ENCODE peak calls at places on chromosomes 6 and 20, in seven cellular contexts. J is HCT116, L is mesenchymal stem cell, X is AG04450, E is sigmoid colon, G is uterus, P is mammary epithelial cell. M is an unnamed sample.

GRCh38 chr6:13283340-13283739 is 45.0 kb downstream of the TBC1D7 start:
- DNase-seq in G (no peak), L (no peak), E (no peak), P (no peak), X (no peak), J (no peak), M (no peak)

GRCh38 chr20:44198872-44199271 is 11.7 kb downstream of the OSER1 start:
- DNase-seq in X (no peak), L (no peak), E (no peak), J (no peak), P (no peak), G (no peak), M (no peak)

GRCh38 chr20:62941792-62942191 is 3.8 kb downstream of the GID8 start:
- DNase-seq in L (no peak), G (no peak), X (no peak), E (no peak), P (no peak), J (no peak), M (no peak)

GRCh38 chr20:49276895-49277785 is 717 bp downstream of the ZNFX1 start:
- DNase-seq in J (no peak), X (no peak), E (peak; percentile 77), P (no peak), L (peak; percentile 45), G (no peak), M (no peak)

GRCh38 chr6:161536141-161536735 is 262.4 kb upstream of the AGPAT4 start:
- DNase-seq in X (no peak), E (no peak), L (no peak), P (no peak), J (no peak), G (no peak), M (no peak)

GRCh38 chr6:152189736-152190135 is 382.3 kb downstream of the ESR1 start:
- DNase-seq in L (no peak), X (no peak), J (no peak), P (peak; percentile 34), E (no peak), G (no peak), M (no peak)

GRCh38 chr6:154460306-154461071 is 50.0 kb downstream of the CNKSR3 start:
- DNase-seq in E (no peak), G (no peak), L (peak; percentile 84), X (no peak), J (no peak), P (peak; percentile 52), M (no peak)

GRCh38 chr6:80528115-80528514 is 421.6 kb downstream of the BCKDHB start:
- DNase-seq in G (no peak), J (no peak), E (no peak), L (peak; percentile 79), P (no peak), X (no peak), M (peak; percentile 19)

GRCh38 chr20:6533828-6534388 is 233.6 kb upstream of the BMP2 start:
- DNase-seq in L (peak; percentile 81), J (no peak), E (no peak), X (peak; percentile 80), G (no peak), P (peak; percentile 64), M (no peak)

GRCh38 chr20:38585404-38586180 is 4.6 kb downstream of the ADIG start:
- DNase-seq in J (no peak), E (no peak), X (no peak), P (no peak), L (no peak), G (no peak), M (no peak)

GRCh38 chr6:36083446-36083845 is 46.9 kb upstream of the MAPK13 start:
- DNase-seq in L (no peak), P (no peak), J (no peak), X (no peak), G (no peak), E (no peak), M (no peak)

GRCh38 chr20:58852559-58853271 is at the start of gene GNAS:
- DNase-seq in P (peak; percentile 24), X (peak; percentile 11), G (peak; percentile 42), J (no peak), L (peak; percentile 72), E (no peak), M (peak; percentile 42)

GRCh38 chr20:32396656-32397160 is 38.6 kb downstream of the ASXL1 start:
- DNase-seq in G (no peak), J (no peak), L (peak; percentile 45), P (no peak), X (no peak), E (no peak), M (no peak)

GRCh38 chr20:44967207-44967807 is 995 bp downstream of the STK4 start:
- DNase-seq in P (peak; percentile 23), J (no peak), L (peak; percentile 18), X (no peak), E (no peak), G (no peak), M (peak; percentile 67)

GRCh38 chr20:56400001-56400640 is 7.7 kb downstream of the CSTF1 start:
- DNase-seq in P (peak; percentile 34), G (no peak), J (peak; percentile 51), L (peak; percentile 79), E (no peak), X (peak; percentile 70), M (peak; percentile 61)

GRCh38 chr6:31898200-31899011 is 908 bp upstream of the EHMT2 start:
- DNase-seq in J (peak; percentile 60), L (peak; percentile 50), E (no peak), P (peak; percentile 61), X (no peak), G (no peak), M (peak; percentile 76)

GRCh38 chr20:63100401-63100925 is 93.7 kb upstream of the BHLHE23 start:
- DNase-seq in G (no peak), E (peak; percentile 51), P (no peak), L (no peak), J (no peak), X (no peak), M (no peak)

GRCh38 chr6:123534264-123534663 is 102.5 kb downstream of the TRDN start:
- DNase-seq in L (peak; percentile 76), J (no peak), X (no peak), G (no peak), E (no peak), P (no peak), M (no peak)

GRCh38 chr20:64038579-64039292 is 2.8 kb downstream of the C20orf204 start:
- DNase-seq in J (peak; percentile 48), P (peak; percentile 80), G (peak; percentile 76), E (peak; percentile 80), L (peak; percentile 74), X (no peak), M (peak; percentile 68)

GRCh38 chr6:170286246-170286933 is 4.5 kb downstream of the DLL1 start:
- DNase-seq in P (no peak), G (no peak), J (no peak), E (peak; percentile 65), X (no peak), L (no peak), M (no peak)

GRCh38 chr6:8904754-8905153 is 469.4 kb upstream of the SLC35B3 start:
- DNase-seq in L (no peak), E (no peak), J (no peak), P (no peak), G (no peak), X (no peak), M (no peak)

GRCh38 chr20:44597516-44597915 is 15.1 kb downstream of the PKIG start:
- DNase-seq in P (no peak), X (no peak), J (no peak), G (no peak), E (no peak), L (no peak), M (no peak)

GRCh38 chr6:125008957-125009356 is 46.7 kb downstream of the RNF217 start:
- DNase-seq in G (no peak), J (no peak), E (no peak), P (no peak), X (no peak), L (no peak), M (peak; percentile 64)

GRCh38 chr6:82270791-82271392 is 23.3 kb upstream of the IBTK start:
- DNase-seq in J (peak; percentile 24), G (no peak), E (no peak), X (no peak), L (peak; percentile 52), P (peak; percentile 21), M (peak; percentile 47)

GRCh38 chr6:131163886-131164285 is 28.6 kb downstream of the AKAP7 start:
- DNase-seq in J (no peak), P (no peak), X (no peak), L (no peak), E (no peak), G (no peak), M (no peak)

GRCh38 chr20:63151554-63152321 is 64.2 kb downstream of the YTHDF1 start:
- DNase-seq in P (no peak), G (no peak), L (no peak), J (no peak), E (no peak), X (peak; percentile 24), M (no peak)

GRCh38 chr6:11364971-11365397 is 132.5 kb upstream of the NEDD9 start:
- DNase-seq in E (no peak), L (peak; percentile 65), J (no peak), P (no peak), X (no peak), G (peak; percentile 78), M (no peak)

GRCh38 chr6:12288844-12289654 is 1.1 kb upstream of the EDN1 start:
- DNase-seq in E (no peak), J (peak; percentile 62), X (no peak), L (peak; percentile 75), P (peak; percentile 69), G (no peak), M (peak; percentile 72)

GRCh38 chr6:114304304-114304887 is 38.4 kb downstream of the HS3ST5 start:
- DNase-seq in G (no peak), P (peak; percentile 1), X (peak; percentile 7), L (peak; percentile 15), J (peak; percentile 3), E (no peak), M (peak; percentile 25)

GRCh38 chr20:21554985-21555384 is 41.1 kb upstream of the NKX2-2 start:
- DNase-seq in E (no peak), G (no peak), L (no peak), P (no peak), X (no peak), J (no peak), M (no peak)
- H3K27me3 ChIP-seq in E (no peaks in the 10 kb centered on the region), G (no peaks in the 10 kb centered on the region), L (peaks cover 20% of the 10 kb centered on the region), P (peaks cover 3% of the 10 kb centered on the region), X (no peaks in the 10 kb centered on the region), J (peaks cover 52% of the 10 kb centered on the region), M (no peaks in the 10 kb centered on the region)

GRCh38 chr6:5132741-5133140 is 47.6 kb downstream of the PPP1R3G start:
- DNase-seq in X (peak; percentile 91), J (no peak), L (peak; percentile 93), P (no peak), G (peak; percentile 70), E (peak; percentile 89), M (peak; percentile 8)
- H3K4me3 ChIP-seq in X (peak overlapping the region; percentile 34), J (no peak overlapping the region), L (no peak overlapping the region), P (no peak overlapping the region), G (no peak overlapping the region), E (no peak overlapping the region), M (no peak overlapping the region)

DNA sequence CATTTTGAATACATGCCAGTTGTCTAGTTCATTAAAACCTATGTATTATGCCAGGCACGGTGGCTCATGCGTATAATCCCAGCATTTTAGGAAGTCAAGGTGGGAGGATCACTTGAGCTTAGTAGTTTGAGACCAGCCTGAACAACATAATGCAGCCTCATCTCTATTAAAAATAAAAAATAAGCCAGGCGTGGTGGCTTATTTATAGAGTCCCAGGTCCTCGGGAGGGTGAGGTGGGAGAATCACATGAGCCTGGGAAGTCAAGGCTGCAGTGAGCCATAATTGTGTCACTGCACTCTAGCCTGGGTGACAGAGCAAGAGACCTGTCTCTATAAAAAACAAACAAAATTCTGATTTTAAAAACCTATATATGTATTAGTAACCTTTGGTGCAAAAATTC is 27.5 kb downstream of the ORC3 start:
- DNase-seq in J (no peak), E (no peak), L (no peak), G (no peak), P (no peak), X (no peak), M (no peak)
- H3K27ac ChIP-seq in J (no peak overlapping the region), E (no peak overlapping the region), L (no peak overlapping the region), G (no peak overlapping the region), P (no peak overlapping the region), X (no peak overlapping the region), M (no peak overlapping the region)

GRCh38 chr20:53332022-53332824 is 261.4 kb downstream of the ZNF217 start:
- DNase-seq in L (no peak), X (no peak), E (no peak), G (no peak), P (no peak), J (no peak), M (no peak)
- H3K27me3 ChIP-seq in L (no peaks in the 10 kb centered on the region), X (no peaks in the 10 kb centered on the region), E (no peaks in the 10 kb centered on the region), G (no peaks in the 10 kb centered on the region), P (no peaks in the 10 kb centered on the region), J (no peaks in the 10 kb centered on the region), M (no peaks in the 10 kb centered on the region)

M was measured in small intestine.